ENCODE peak calls at places on chromosomes 4 and X, in five cellular contexts. T is GM23248, J is pancreas, S is HL-60, W is cardiac fibroblast. R is an unnamed sample.

GRCh38 chr4:26410385-26411293 is 79.6 kb downstream of the CCKAR start:
- DNase-seq in T (peak), J (no peak), S (peak), W (peak), R (peak)

GRCh38 chrX:153226344-153227190 is 47.5 kb downstream of the MAGEA1 start:
- DNase-seq in T (peak), J (no peak), S (no peak), W (peak), R (no peak)

GRCh38 chrX:45024501-45024900 is 151.5 kb downstream of the KDM6A start:
- DNase-seq in T (no peak), J (no peak), S (no peak), W (no peak), R (no peak)

GRCh38 chr4:98493305-98493704 is 165.1 kb downstream of the TSPAN5 start:
- DNase-seq in T (no peak), J (no peak), S (no peak), W (no peak), R (no peak)

GRCh38 chr4:168221298-168221697 is 97.3 kb downstream of the DDX60 start:
- DNase-seq in T (peak), J (peak), S (no peak), W (peak), R (no peak)

GRCh38 chrX:23436875-23437274 is 102.2 kb downstream of the PTCHD1 start:
- DNase-seq in T (no peak), J (no peak), S (no peak), W (no peak), R (no peak)

GRCh38 chr4:3041192-3042142 is 32.9 kb downstream of the HTT-AS start:
- DNase-seq in T (peak), J (no peak), S (no peak), W (peak), R (no peak)

GRCh38 chr4:183504064-183504929 is 561 bp upstream of the ING2 start:
- DNase-seq in T (peak), J (peak), S (peak), W (peak), R (peak)

GRCh38 chrX:29382811-29383210 is 795.6 kb downstream of the IL1RAPL1 start:
- DNase-seq in T (no peak), J (no peak), S (no peak), W (no peak), R (no peak)

GRCh38 chrX:1555370-1555769 is 18.4 kb upstream of the P2RY8 start:
- DNase-seq in T (no peak), J (no peak), S (no peak), W (no peak), R (no peak)

GRCh38 chrX:106898462-106898861 is 4.7 kb downstream of the RIPPLY1 start:
- DNase-seq in T (peak), J (no peak), S (peak), W (peak), R (peak)

GRCh38 chr4:147173797-147174196 is 228.1 kb upstream of the TTC29 start:
- DNase-seq in T (no peak), J (no peak), S (no peak), W (peak), R (no peak)

GRCh38 chr4:101500742-101501141 is 153.4 kb upstream of the PPP3CA start:
- DNase-seq in T (no peak), J (no peak), S (no peak), W (no peak), R (no peak)

GRCh38 chr4:10403633-10404445 is 53.4 kb downstream of the ZNF518B start:
- DNase-seq in T (peak), J (no peak), S (no peak), W (peak), R (peak)

GRCh38 chrX:54950730-54951375 is 30.2 kb downstream of the TRO start:
- DNase-seq in T (no peak), J (no peak), S (no peak), W (no peak), R (no peak)

GRCh38 chr4:151459380-151459779 is 50.4 kb downstream of the FHIP1A start:
- DNase-seq in T (no peak), J (no peak), S (no peak), W (no peak), R (no peak)

GRCh38 chr4:144357970-144358369 is 217.5 kb upstream of the GYPA start:
- DNase-seq in T (no peak), J (no peak), S (no peak), W (no peak), R (no peak)

GRCh38 chrX:130125090-130125489 is 14.8 kb upstream of the ELF4 start:
- DNase-seq in T (peak), J (no peak), S (no peak), W (peak), R (no peak)

GRCh38 chr4:31104596-31104995 is 384.4 kb downstream of the PCDH7 start:
- DNase-seq in T (no peak), J (no peak), S (no peak), W (no peak), R (no peak)

GRCh38 chr4:3769642-3770184 is 3.5 kb downstream of the ADRA2C start:
- DNase-seq in T (no peak), J (no peak), S (no peak), W (no peak), R (no peak)

GRCh38 chr4:141914746-141915145 is 278.4 kb downstream of the IL15 start:
- DNase-seq in T (no peak), J (no peak), S (no peak), W (no peak), R (no peak)

GRCh38 chr4:25401066-25401465 is 24.0 kb downstream of the ANAPC4 start:
- DNase-seq in T (peak), J (no peak), S (no peak), W (no peak), R (no peak)

GRCh38 chr4:176001171-176002006 is 64.3 kb upstream of the WDR17 start:
- DNase-seq in T (peak), J (peak), S (no peak), W (peak), R (no peak)

GRCh38 chr4:91325495-91325894 is 978.3 kb upstream of the GRID2 start:
- DNase-seq in T (peak), J (peak), S (no peak), W (peak), R (no peak)

GRCh38 chr4:135227842-135228241 is 1026.3 kb upstream of the PABPC4L start:
- DNase-seq in T (no peak), J (no peak), S (no peak), W (no peak), R (no peak)

GRCh38 chr4:142142403-142142802 is 506.0 kb downstream of the IL15 start:
- DNase-seq in T (no peak), J (no peak), S (no peak), W (no peak), R (no peak)

GRCh38 chrX:115896362-115896761 is 274.2 kb upstream of the AGTR2 start:
- DNase-seq in T (no peak), J (no peak), S (no peak), W (no peak), R (no peak)

GRCh38 chr4:53680168-53680567 is 88.9 kb upstream of the LNX1 start:
- DNase-seq in T (no peak), J (no peak), S (no peak), W (no peak), R (no peak)

GRCh38 chr4:89316931-89317366 is 9.3 kb upstream of the GPRIN3 start:
- DNase-seq in T (peak), J (no peak), S (no peak), W (peak), R (no peak)

GRCh38 chr4:151250706-151251105 is 26.3 kb upstream of the PRSS48 start:
- DNase-seq in T (no peak), J (no peak), S (no peak), W (no peak), R (no peak)

GRCh38 chr4:122742933-122743829 is 10.7 kb downstream of the BBS12 start:
- DNase-seq in T (no peak), J (no peak), S (no peak), W (no peak), R (no peak)

DNA sequence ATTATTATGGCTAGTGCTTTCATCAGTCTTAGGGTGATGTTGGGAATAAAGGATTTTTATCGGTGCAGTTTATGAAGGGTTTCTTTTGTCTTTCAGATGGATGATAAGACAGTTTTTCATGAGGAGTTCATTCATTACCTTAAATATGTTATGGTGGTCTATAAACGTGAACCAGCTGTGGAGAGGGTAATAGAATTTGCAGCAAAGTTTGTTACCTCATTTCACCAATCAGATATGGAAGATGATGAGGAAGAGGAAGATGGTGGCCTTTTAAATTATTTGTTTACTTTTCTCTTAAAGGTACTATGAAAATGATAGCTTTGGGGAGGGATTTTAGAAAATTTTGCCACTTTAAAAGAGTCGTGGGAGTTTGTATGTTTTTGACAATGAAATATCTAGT is 1.3 kb downstream of the NCAPG start:
- DNase-seq in T (no peak), J (no peak), S (no peak), W (no peak), R (no peak)
- H3K4me3 ChIP-seq in T (peak), J (no peak), S (peak), W (no peak), R (peak)

DNA sequence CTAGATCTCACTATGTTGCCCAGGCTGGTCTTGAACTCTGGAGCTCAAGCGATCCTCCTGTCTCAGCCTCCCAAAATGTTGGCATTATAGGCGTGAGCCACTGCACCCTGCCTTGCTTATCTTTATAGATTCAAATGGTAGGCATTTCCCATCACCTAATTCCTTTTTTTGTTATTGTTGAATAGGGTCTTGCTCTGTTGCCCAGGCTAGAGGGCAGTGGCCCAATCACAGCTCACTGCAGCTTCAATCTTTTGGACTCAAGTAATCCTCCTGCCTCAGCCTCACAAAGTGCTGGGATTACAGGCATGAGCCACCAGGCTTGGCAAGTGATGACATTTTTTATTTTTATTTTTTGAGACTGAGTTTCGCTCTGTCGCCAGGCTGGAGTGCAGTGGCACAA is 16.7 kb upstream of the WDR45 start:
- DNase-seq in T (no peak), J (no peak), S (no peak), W (no peak), R (no peak)
- H3K4me3 ChIP-seq in T (no peak), J (no peak), S (no peak), W (no peak), R (no peak)

DNA sequence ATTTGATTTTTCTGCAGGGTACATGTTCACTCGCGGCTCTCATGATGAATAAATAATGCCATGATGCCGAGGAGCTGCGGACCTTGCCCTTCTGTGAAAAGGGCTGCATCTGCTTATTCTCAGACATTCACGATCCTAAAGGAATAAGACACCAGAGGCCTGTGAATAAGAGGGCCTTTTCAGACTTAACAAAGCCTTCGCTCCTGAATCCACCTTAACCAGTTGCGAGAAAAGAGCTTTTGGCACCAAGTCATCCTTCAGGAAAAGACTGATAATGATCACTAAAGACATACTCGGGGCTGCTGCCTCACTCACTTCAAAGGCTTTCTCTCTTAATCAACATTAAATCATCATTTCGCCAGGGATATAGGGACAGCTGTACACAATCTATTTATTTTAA is 147.5 kb downstream of the FBXO8 start:
- DNase-seq in T (peak), J (no peak), S (no peak), W (peak), R (no peak)
- H3K4me3 ChIP-seq in T (peak), J (no peak), S (no peak), W (no peak), R (no peak)

DNA sequence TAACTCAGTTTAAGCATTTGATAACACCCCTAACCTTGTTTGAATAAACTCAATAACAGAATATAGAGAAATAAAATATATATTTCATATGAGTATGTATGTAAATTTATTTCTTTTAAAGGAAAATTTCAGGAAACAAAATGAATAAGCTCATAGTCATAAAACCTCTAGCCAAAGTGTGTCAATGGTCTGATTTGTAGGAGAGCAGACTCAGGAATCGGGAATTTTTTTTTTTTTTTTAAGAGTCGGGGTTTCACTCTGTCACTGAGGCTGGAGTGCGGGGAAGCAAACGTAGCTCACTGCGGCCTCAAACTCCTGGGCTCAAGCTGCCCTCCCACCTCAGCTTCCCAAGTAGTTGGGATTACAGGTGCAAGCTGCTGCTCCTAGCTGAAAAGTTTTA is 2.4 kb downstream of the PKD2 start:
- DNase-seq in T (peak), J (no peak), S (no peak), W (no peak), R (no peak)
- H3K4me3 ChIP-seq in T (peak), J (no peak), S (no peak), W (no peak), R (no peak)

DNA sequence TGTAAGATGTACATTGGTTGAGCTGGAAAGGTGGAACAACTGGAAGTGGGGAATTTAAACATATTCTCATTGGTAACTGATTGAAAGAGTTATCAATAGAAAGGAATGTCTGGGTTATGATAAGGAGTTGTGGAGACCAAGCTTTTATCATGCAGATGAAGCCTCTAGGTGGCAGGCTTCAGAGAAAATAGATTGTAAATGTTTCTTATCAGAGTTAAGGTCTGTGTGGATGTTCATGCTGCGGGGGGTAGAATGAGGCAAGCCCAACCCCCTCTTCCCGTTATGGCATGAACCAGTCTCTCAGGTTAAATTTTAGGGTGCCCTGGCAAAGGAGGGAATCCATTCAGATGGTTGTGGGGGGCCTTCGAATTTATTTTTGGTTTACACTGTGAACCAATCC is 16.0 kb downstream of the ARSD start:
- DNase-seq in T (no peak), J (no peak), S (no peak), W (no peak), R (no peak)
- H3K4me3 ChIP-seq in T (no peak), J (no peak), S (no peak), W (no peak), R (no peak)

R was measured in Jurkat, Clone E6-1.